ENCODE peak calls at places on chromosomes 13 and 19, in six cellular contexts. One of them, this sample, is unnamed.

GRCh38 chr13:111323549-111323948 is 3.1 kb downstream of the TEX29 start:
- DNase-seq in GM12878: no peak
- DNase-seq in HepG2: no peak
- DNase-seq in IMR-90: no peak
- DNase-seq in A549: no peak
- DNase-seq in SK-N-SH: no peak
- DNase-seq in this sample: no peak

GRCh38 chr13:106143930-106144709 is 391.3 kb downstream of the EFNB2 start:
- DNase-seq in GM12878: no peak
- DNase-seq in IMR-90: no peak
- DNase-seq in A549: no peak
- DNase-seq in HepG2: no peak
- DNase-seq in SK-N-SH: no peak
- DNase-seq in this sample: no peak

GRCh38 chr19:12162882-12163806 is at the start of gene ZNF136:
- DNase-seq in GM12878: peak; percentile 80
- DNase-seq in IMR-90: peak; percentile 95
- DNase-seq in HepG2: peak; percentile 94
- DNase-seq in A549: peak; percentile 89
- DNase-seq in SK-N-SH: peak; percentile 98
- DNase-seq in this sample: peak; percentile 94

GRCh38 chr13:30832845-30833332 is 73.2 kb upstream of the MEDAG start:
- DNase-seq in GM12878: no peak
- DNase-seq in SK-N-SH: peak; percentile 82
- DNase-seq in IMR-90: no peak
- DNase-seq in A549: peak; percentile 42
- DNase-seq in HepG2: peak; percentile 97
- DNase-seq in this sample: no peak

GRCh38 chr19:33246729-33247440 is 21.2 kb upstream of the SLC7A10 start:
- DNase-seq in A549: no peak
- DNase-seq in IMR-90: no peak
- DNase-seq in HepG2: no peak
- DNase-seq in GM12878: no peak
- DNase-seq in SK-N-SH: peak; percentile 37
- DNase-seq in this sample: no peak

GRCh38 chr19:12272980-12273901 is 21.4 kb downstream of the ZNF44 start:
- DNase-seq in A549: no peak
- DNase-seq in SK-N-SH: no peak
- DNase-seq in GM12878: no peak
- DNase-seq in HepG2: no peak
- DNase-seq in IMR-90: no peak
- DNase-seq in this sample: no peak

GRCh38 chr19:16017138-16017490 is 59.2 kb upstream of the TPM4 start:
- DNase-seq in A549: no peak
- DNase-seq in GM12878: no peak
- DNase-seq in SK-N-SH: peak; percentile 7
- DNase-seq in HepG2: no peak
- DNase-seq in IMR-90: no peak
- DNase-seq in this sample: no peak

GRCh38 chr19:35592226-35592625 is 6.3 kb downstream of the PMIS2 start:
- DNase-seq in SK-N-SH: peak; percentile 41
- DNase-seq in HepG2: peak; percentile 53
- DNase-seq in GM12878: no peak
- DNase-seq in A549: peak; percentile 82
- DNase-seq in IMR-90: peak; percentile 37
- DNase-seq in this sample: peak; percentile 57

GRCh38 chr13:25911020-25911419 is 140.8 kb downstream of the SHISA2 start:
- DNase-seq in GM12878: no peak
- DNase-seq in A549: no peak
- DNase-seq in HepG2: no peak
- DNase-seq in SK-N-SH: no peak
- DNase-seq in IMR-90: no peak
- DNase-seq in this sample: no peak

GRCh38 chr19:53467138-53467502 is 413 bp upstream of the ZNF813 start:
- DNase-seq in A549: no peak
- DNase-seq in GM12878: no peak
- DNase-seq in HepG2: no peak
- DNase-seq in SK-N-SH: peak; percentile 68
- DNase-seq in IMR-90: no peak
- DNase-seq in this sample: peak; percentile 13

GRCh38 chr13:98129059-98129741 is 13.7 kb upstream of the FARP1 start:
- DNase-seq in IMR-90: peak; percentile 77
- DNase-seq in HepG2: no peak
- DNase-seq in SK-N-SH: no peak
- DNase-seq in GM12878: no peak
- DNase-seq in A549: no peak
- DNase-seq in this sample: no peak

GRCh38 chr19:3053218-3053621 is 9.1 kb downstream of the TLE5 start:
- DNase-seq in HepG2: no peak
- DNase-seq in GM12878: no peak
- DNase-seq in SK-N-SH: no peak
- DNase-seq in IMR-90: no peak
- DNase-seq in A549: no peak
- DNase-seq in this sample: no peak

GRCh38 chr13:87893982-87894527 is 222.9 kb downstream of the SLITRK5 start:
- DNase-seq in HepG2: no peak
- DNase-seq in IMR-90: no peak
- DNase-seq in SK-N-SH: no peak
- DNase-seq in GM12878: no peak
- DNase-seq in A549: no peak
- DNase-seq in this sample: no peak

GRCh38 chr13:21012841-21013681 is 48.3 kb downstream of the LATS2 start:
- DNase-seq in A549: no peak
- DNase-seq in IMR-90: no peak
- DNase-seq in GM12878: no peak
- DNase-seq in HepG2: no peak
- DNase-seq in SK-N-SH: no peak
- DNase-seq in this sample: no peak

GRCh38 chr13:40190656-40191100 is 475.8 kb downstream of the FOXO1 start:
- DNase-seq in SK-N-SH: peak; percentile 63
- DNase-seq in GM12878: no peak
- DNase-seq in A549: no peak
- DNase-seq in IMR-90: peak; percentile 12
- DNase-seq in HepG2: peak; percentile 6
- DNase-seq in this sample: no peak

GRCh38 chr19:18660051-18660910 is 23.2 kb upstream of the CRTC1 start:
- DNase-seq in HepG2: no peak
- DNase-seq in SK-N-SH: no peak
- DNase-seq in IMR-90: peak; percentile 69
- DNase-seq in GM12878: no peak
- DNase-seq in A549: peak; percentile 68
- DNase-seq in this sample: peak; percentile 71

GRCh38 chr13:32272021-32272695 is 43.0 kb downstream of the ZAR1L start:
- DNase-seq in HepG2: no peak
- DNase-seq in A549: no peak
- DNase-seq in IMR-90: no peak
- DNase-seq in GM12878: no peak
- DNase-seq in SK-N-SH: no peak
- DNase-seq in this sample: no peak
- TF ChIP-seq SMC3 in HepG2: no peak
- TF ChIP-seq SMC3 in A549: no peak
- TF ChIP-seq SMC3 in IMR-90: no peak
- TF ChIP-seq SMC3 in GM12878: no peak
- TF ChIP-seq SMC3 in SK-N-SH: no peak
- TF ChIP-seq SMC3 in this sample: no peak

DNA sequence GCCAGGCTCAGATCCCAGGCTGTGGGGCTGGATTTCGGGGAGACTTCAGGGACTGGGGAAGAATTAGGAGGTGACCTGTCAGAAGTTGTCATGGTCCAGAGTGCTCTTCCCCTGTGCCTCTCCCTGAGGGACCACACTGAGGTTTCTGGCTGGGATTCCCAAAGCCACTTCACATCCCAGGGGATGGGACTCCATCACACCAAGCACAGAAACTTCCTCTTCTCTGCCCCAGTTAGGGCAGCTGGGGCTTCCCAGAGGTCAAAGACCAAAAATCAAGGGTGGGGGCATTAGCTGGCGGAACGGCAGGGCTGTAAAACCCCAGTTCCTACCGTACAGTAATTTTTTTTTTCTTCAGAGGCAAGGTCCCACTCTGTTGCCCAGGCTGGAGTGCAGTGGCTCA is 7.4 kb downstream of the FCER2 start:
- DNase-seq in IMR-90: no peak
- DNase-seq in SK-N-SH: no peak
- DNase-seq in GM12878: no peak
- DNase-seq in HepG2: no peak
- DNase-seq in A549: no peak
- DNase-seq in this sample: no peak
- TF ChIP-seq SMC3 in IMR-90: no peak
- TF ChIP-seq SMC3 in SK-N-SH: no peak
- TF ChIP-seq SMC3 in GM12878: no peak
- TF ChIP-seq SMC3 in HepG2: no peak
- TF ChIP-seq SMC3 in A549: no peak
- TF ChIP-seq SMC3 in this sample: no peak

GRCh38 chr19:325937-326565 is 18.5 kb downstream of the MIER2 start:
- DNase-seq in A549: no peak
- DNase-seq in IMR-90: no peak
- DNase-seq in GM12878: no peak
- DNase-seq in SK-N-SH: no peak
- DNase-seq in HepG2: no peak
- DNase-seq in this sample: no peak

GRCh38 chr19:325173-325936 is 19.2 kb downstream of the MIER2 start:
- DNase-seq in HepG2: no peak
- DNase-seq in IMR-90: no peak
- DNase-seq in SK-N-SH: no peak
- DNase-seq in A549: no peak
- DNase-seq in GM12878: no peak
- DNase-seq in this sample: no peak

GRCh38 chr19:328025-328505 is 16.5 kb downstream of the MIER2 start:
- DNase-seq in IMR-90: no peak
- DNase-seq in GM12878: no peak
- DNase-seq in HepG2: no peak
- DNase-seq in SK-N-SH: no peak
- DNase-seq in A549: peak; percentile 52
- DNase-seq in this sample: peak; percentile 37

GRCh38 chr19:326851-327250 is 17.7 kb downstream of the MIER2 start:
- DNase-seq in A549: no peak
- DNase-seq in IMR-90: no peak
- DNase-seq in GM12878: no peak
- DNase-seq in SK-N-SH: no peak
- DNase-seq in HepG2: no peak
- DNase-seq in this sample: no peak

DNA sequence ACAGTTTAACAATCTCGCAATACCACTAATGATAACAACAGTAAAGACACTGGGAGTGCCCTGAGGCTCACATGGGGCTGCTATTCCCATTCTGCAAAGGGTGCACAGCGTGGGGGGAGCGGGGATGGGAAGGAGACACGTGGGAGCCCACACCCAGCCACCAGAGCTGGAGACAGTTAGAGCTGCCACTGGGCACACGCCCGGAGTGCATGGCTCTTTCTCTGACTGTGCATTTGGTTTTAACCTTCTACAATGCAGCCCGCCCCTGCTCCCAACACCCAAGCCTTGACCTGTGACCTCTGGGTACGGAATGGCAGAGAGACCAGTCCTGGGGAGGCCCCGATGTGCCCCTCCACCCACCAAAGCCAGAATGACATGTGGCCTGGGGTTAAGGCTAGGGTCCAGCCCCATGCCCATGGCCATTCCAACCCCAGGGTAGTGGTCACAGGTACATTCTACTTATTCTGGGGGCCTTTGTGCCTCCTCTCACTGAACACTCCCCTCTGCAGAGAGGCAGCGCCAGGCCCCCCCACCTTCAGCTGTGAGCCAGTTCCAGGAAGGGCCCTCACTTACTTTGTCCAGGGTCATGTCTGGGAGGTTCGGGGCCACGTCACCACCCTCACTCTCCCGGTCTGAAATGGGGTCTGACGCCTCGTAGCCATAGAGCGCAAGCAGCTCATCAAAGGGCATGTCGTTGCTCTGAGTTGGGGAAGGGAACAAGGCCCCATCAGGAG is 17.1 kb downstream of the MIER2 start:
- DNase-seq in SK-N-SH: no peak
- DNase-seq in A549: no peak
- DNase-seq in GM12878: no peak
- DNase-seq in HepG2: no peak
- DNase-seq in IMR-90: no peak
- DNase-seq in this sample: no peak
- TF ChIP-seq SMC3 in SK-N-SH: no peak
- TF ChIP-seq SMC3 in A549: no peak
- TF ChIP-seq SMC3 in GM12878: no peak
- TF ChIP-seq SMC3 in HepG2: no peak
- TF ChIP-seq SMC3 in IMR-90: no peak
- TF ChIP-seq SMC3 in this sample: no peak

GRCh38 chr13:77509221-77509620 is 26.3 kb upstream of the SCEL start:
- DNase-seq in SK-N-SH: no peak
- DNase-seq in A549: no peak
- DNase-seq in IMR-90: peak; percentile 8
- DNase-seq in HepG2: no peak
- DNase-seq in GM12878: no peak
- DNase-seq in this sample: no peak
- TF ChIP-seq SMC3 in SK-N-SH: no peak
- TF ChIP-seq SMC3 in A549: no peak
- TF ChIP-seq SMC3 in IMR-90: no peak
- TF ChIP-seq SMC3 in HepG2: no peak
- TF ChIP-seq SMC3 in GM12878: no peak
- TF ChIP-seq SMC3 in this sample: no peak

DNA sequence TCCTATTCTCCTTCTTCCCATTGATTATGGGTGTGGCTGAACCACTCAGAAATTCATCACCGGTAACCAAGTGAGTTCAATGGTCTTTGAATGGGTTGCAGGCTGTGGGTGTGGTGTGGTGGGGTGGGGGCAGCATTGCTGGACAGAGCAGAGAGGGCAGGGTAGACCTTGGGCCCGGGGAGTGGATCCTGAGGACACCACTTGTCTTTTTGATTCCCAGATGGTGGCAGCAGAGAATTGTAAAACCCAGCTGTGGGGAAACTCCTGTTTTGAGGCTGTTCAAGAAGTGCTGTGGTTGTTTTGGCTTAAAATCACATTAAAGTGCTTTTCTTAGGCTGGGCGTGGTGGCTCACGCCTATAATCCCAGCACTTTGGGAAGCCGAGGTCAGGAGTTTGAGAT is 45.8 kb upstream of the RGCC start:
- DNase-seq in SK-N-SH: no peak
- DNase-seq in HepG2: peak; percentile 62
- DNase-seq in IMR-90: peak; percentile 71
- DNase-seq in GM12878: no peak
- DNase-seq in A549: peak; percentile 29
- DNase-seq in this sample: no peak
- TF ChIP-seq SMC3 in SK-N-SH: peak; percentile 24
- TF ChIP-seq SMC3 in HepG2: peak; percentile 72
- TF ChIP-seq SMC3 in IMR-90: peak; percentile 66
- TF ChIP-seq SMC3 in GM12878: peak; percentile 40
- TF ChIP-seq SMC3 in A549: peak; percentile 48
- TF ChIP-seq SMC3 in this sample: peak; percentile 6